ENCODE peak calls at places on chromosomes 6 and 20, in nine cellular contexts. Q is adipocyte; S is HCEC 1CT; M is cardiac fibroblast; Y is anterior cingulate cortex; R is effector CD4-positive, alpha-beta T cell; O is GM23248; X is astrocyte of the spinal cord; H is NAMALWA. T is an unnamed sample.
A peak's percentile ranks its signal among the peaks of the same experiment; 100 is the strongest.

GRCh38 chr6:66355471-66355870 is 648.4 kb upstream of the EYS start:
- DNase-seq in Q (no peak), S (no peak), M (no peak), Y (no peak), R (no peak), O (no peak), X (no peak), H (no peak), T (no peak)

GRCh38 chr20:22962567-22963439 is 72.3 kb upstream of the SSTR4 start:
- DNase-seq in Q (peak; percentile 14), S (no peak), M (peak; percentile 34), Y (no peak), R (no peak), O (no peak), X (peak; percentile 46), H (no peak), T (no peak)

GRCh38 chr20:57708694-57709673 is 831 bp downstream of the PMEPA1 start:
- DNase-seq in Q (peak; percentile 78), S (no peak), M (peak; percentile 21), Y (no peak), R (peak; percentile 50), O (peak; percentile 72), X (no peak), H (no peak), T (no peak)

GRCh38 chr6:157096522-157096921 is 226.8 kb downstream of the TMEM242 start:
- DNase-seq in Q (no peak), S (no peak), M (no peak), Y (no peak), R (no peak), O (no peak), X (no peak), H (no peak), T (no peak)

GRCh38 chr6:101666256-101666655 is 272.7 kb downstream of the GRIK2 start:
- DNase-seq in Q (peak; percentile 47), S (peak; percentile 43), M (peak; percentile 63), Y (no peak), R (no peak), O (peak; percentile 79), X (peak; percentile 73), H (no peak), T (no peak)

GRCh38 chr20:36344517-36345132 is 38.5 kb downstream of the DLGAP4 start:
- DNase-seq in Q (peak; percentile 75), S (peak; percentile 12), M (peak; percentile 58), Y (no peak), R (peak; percentile 8), O (peak; percentile 62), X (peak; percentile 51), H (peak; percentile 24), T (no peak)

GRCh38 chr6:150465610-150466009 is 96.8 kb downstream of the IYD start:
- DNase-seq in Q (no peak), S (no peak), M (no peak), Y (no peak), R (no peak), O (no peak), X (no peak), H (no peak), T (no peak)

GRCh38 chr20:20568604-20569205 is 143.7 kb downstream of the RALGAPA2 start:
- DNase-seq in Q (peak; percentile 82), S (peak; percentile 56), M (peak; percentile 69), Y (no peak), R (no peak), O (peak; percentile 74), X (peak; percentile 55), H (peak; percentile 61), T (peak; percentile 76)

GRCh38 chr20:45685896-45686295 is 15.9 kb upstream of the WFDC11 start:
- DNase-seq in Q (no peak), S (peak; percentile 3), M (no peak), Y (no peak), R (no peak), O (peak; percentile 27), X (no peak), H (no peak), T (no peak)